ENCODE peak calls at places on chromosomes 7 and 10, in five cellular contexts. Z, R, L, O and H are unnamed samples.

GRCh38 chr7:42159150-42159549 is 77.9 kb downstream of the GLI3 start:
- DNase-seq in R (no peak), O (no peak), Z (no peak), L (no peak), H (no peak)

GRCh38 chr7:131786204-131786603 is 229.8 kb upstream of the PODXL start:
- DNase-seq in R (no peak), L (no peak), Z (no peak), O (no peak), H (no peak)

GRCh38 chr10:118870467-118871243 is 115.9 kb upstream of the CACUL1 start:
- DNase-seq in R (peak; percentile 47), Z (no peak), L (no peak), O (no peak), H (no peak)

GRCh38 chr10:70664702-70665195 is 7.6 kb upstream of the ADAMTS14 start:
- DNase-seq in L (no peak), Z (no peak), O (no peak), R (peak; percentile 88), H (no peak)

GRCh38 chr7:2619120-2619519 is 12.7 kb upstream of the TTYH3 start:
- DNase-seq in L (no peak), Z (no peak), O (no peak), R (peak; percentile 59), H (no peak)

GRCh38 chr7:134811798-134812197 is 32.4 kb downstream of the CALD1 start:
- DNase-seq in O (no peak), Z (no peak), L (no peak), R (no peak), H (no peak)

GRCh38 chr10:24872049-24872789 is 80.2 kb downstream of the PRTFDC1 start:
- DNase-seq in Z (no peak), O (no peak), L (no peak), R (no peak), H (no peak)

GRCh38 chr7:152411389-152411788 is 24.4 kb downstream of the KMT2C start:
- DNase-seq in O (no peak), Z (no peak), R (no peak), L (no peak), H (no peak)

GRCh38 chr7:18724311-18724710 is 228.8 kb downstream of the HDAC9 start:
- DNase-seq in O (no peak), Z (no peak), L (no peak), R (no peak), H (no peak)

GRCh38 chr7:115632636-115633035 is 397.9 kb downstream of the TFEC start:
- DNase-seq in L (no peak), R (no peak), Z (no peak), O (no peak), H (no peak)

GRCh38 chr7:158821173-158822021 is 7.9 kb downstream of the ESYT2 start:
- DNase-seq in O (no peak), R (peak; percentile 53), Z (no peak), L (no peak), H (no peak)

GRCh38 chr10:92750788-92751533 is 61.2 kb downstream of the HHEX start:
- DNase-seq in L (no peak), O (no peak), Z (no peak), R (no peak), H (no peak)

GRCh38 chr10:5871596-5871995 is 18.1 kb downstream of the ANKRD16 start:
- DNase-seq in O (no peak), Z (no peak), R (no peak), L (no peak), H (no peak)

GRCh38 chr7:124700655-124701054 is 64.9 kb downstream of the GPR37 start:
- DNase-seq in L (no peak), R (no peak), Z (no peak), O (no peak), H (no peak)

GRCh38 chr7:133315332-133316040 is 62.6 kb downstream of the EXOC4 start:
- DNase-seq in L (no peak), O (no peak), Z (no peak), R (peak; percentile 26), H (no peak)

GRCh38 chr7:120402368-120402767 is 129.4 kb downstream of the KCND2 start:
- DNase-seq in O (no peak), L (no peak), R (no peak), Z (no peak), H (no peak)

GRCh38 chr10:118042336-118042735 is 4.4 kb downstream of the RAB11FIP2 start:
- DNase-seq in R (no peak), Z (no peak), L (no peak), O (no peak), H (no peak)